ENCODE peak calls at places on chromosomes 11 and 22, in four cellular contexts. P is kidney, U is NCI-H2081, B is cardiac fibroblast. D is an unnamed sample.

GRCh38 chr11:126355926-126356897 is 726 bp downstream of the ST3GAL4 start:
- DNase-seq in P (no peak), U (no peak), B (no peak), D (no peak)

GRCh38 chr22:50417544-50417943 is 57.3 kb downstream of the SBF1 start:
- DNase-seq in P (peak; percentile 35), B (no peak), U (no peak), D (no peak)

GRCh38 chr11:94553938-94554337 is 10.2 kb downstream of the FUT4 start:
- DNase-seq in U (peak; percentile 6), P (no peak), B (no peak), D (no peak)

GRCh38 chr22:24525416-24526037 is 29.4 kb downstream of the GUCD1 start:
- DNase-seq in B (peak; percentile 75), U (peak; percentile 32), P (peak; percentile 86), D (peak; percentile 87)

GRCh38 chr11:46554205-46555162 is 39.3 kb downstream of the AMBRA1 start:
- DNase-seq in P (no peak), B (peak; percentile 76), U (no peak), D (no peak)

GRCh38 chr11:1487851-1488574 is 1.4 kb upstream of the MOB2 start:
- DNase-seq in U (no peak), B (no peak), P (peak; percentile 59), D (no peak)

GRCh38 chr11:71269603-71270511 is 17.5 kb upstream of the SHANK2 start:
- DNase-seq in U (no peak), B (no peak), P (peak; percentile 46), D (no peak)

GRCh38 chr11:64659417-64660144 is 63.4 kb downstream of the NRXN2 start:
- DNase-seq in U (no peak), B (peak; percentile 23), P (no peak), D (no peak)

GRCh38 chr11:15599376-15599775 is 484.7 kb downstream of the INSC start:
- DNase-seq in U (no peak), B (no peak), P (no peak), D (no peak)

GRCh38 chr22:50498322-50498861 is 9.1 kb downstream of the LMF2 start:
- DNase-seq in P (peak; percentile 76), U (peak; percentile 67), B (peak; percentile 70), D (no peak)

GRCh38 chr22:30452861-30453260 is 19.0 kb downstream of the SEC14L3 start:
- DNase-seq in U (no peak), P (no peak), B (no peak), D (no peak)

GRCh38 chr11:77791301-77791700 is 29.2 kb downstream of the RSF1 start:
- DNase-seq in B (no peak), U (no peak), P (no peak), D (no peak)

GRCh38 chr11:15258433-15259350 is 144.0 kb downstream of the INSC start:
- DNase-seq in P (no peak), U (peak; percentile 49), B (peak; percentile 33), D (no peak)

GRCh38 chr11:74418509-74418895 is 20.3 kb upstream of the PGM2L1 start:
- DNase-seq in B (peak; percentile 59), P (no peak), U (peak; percentile 35), D (no peak)

GRCh38 chr11:134783219-134783618 is 371.2 kb upstream of the B3GAT1 start:
- DNase-seq in P (peak; percentile 4), B (no peak), U (no peak), D (no peak)

GRCh38 chr11:134497586-134497985 is 85.5 kb upstream of the B3GAT1 start:
- DNase-seq in U (no peak), P (peak; percentile 48), B (no peak), D (no peak)

GRCh38 chr22:40334899-40335298 is 11.4 kb upstream of the ADSL start:
- DNase-seq in B (no peak), P (no peak), U (no peak), D (peak; percentile 27)

GRCh38 chr11:47983464-47984397 is 3.4 kb downstream of the PTPRJ start:
- DNase-seq in U (no peak), P (no peak), B (peak; percentile 54), D (peak; percentile 48)

GRCh38 chr11:126469308-126469707 is 113.8 kb downstream of the ST3GAL4 start:
- DNase-seq in P (no peak), B (no peak), U (no peak), D (no peak)

GRCh38 chr11:96213500-96213899 is 129.5 kb downstream of the MAML2 start:
- DNase-seq in B (peak; percentile 81), U (no peak), P (no peak), D (no peak)

GRCh38 chr11:66476173-66476840 is 3.9 kb upstream of the DPP3 start:
- DNase-seq in B (no peak), P (peak; percentile 62), U (no peak), D (no peak)